ENCODE peak calls at places on chromosome 9, in five cellular contexts. One of them, this sample, is unnamed.

GRCh38 chr9:114203410-114204140 is 48.2 kb downstream of the COL27A1 start:
- DNase-seq in NB4: no peak
- DNase-seq in breast epithelium: no peak
- DNase-seq in A549: no peak
- DNase-seq in HCT116: no peak
- DNase-seq in this sample: no peak

GRCh38 chr9:116644099-116644688 is 42.9 kb upstream of the TRIM32 start:
- DNase-seq in NB4: no peak
- DNase-seq in breast epithelium: no peak
- DNase-seq in A549: no peak
- DNase-seq in HCT116: no peak
- DNase-seq in this sample: no peak

GRCh38 chr9:18317896-18318295 is 156.1 kb upstream of the ADAMTSL1 start:
- DNase-seq in NB4: no peak
- DNase-seq in breast epithelium: no peak
- DNase-seq in A549: no peak
- DNase-seq in HCT116: no peak
- DNase-seq in this sample: no peak

GRCh38 chr9:32581512-32582143 is 8.7 kb upstream of the NDUFB6 start:
- DNase-seq in NB4: peak; percentile 83
- DNase-seq in breast epithelium: no peak
- DNase-seq in A549: peak; percentile 36
- DNase-seq in HCT116: peak; percentile 71
- DNase-seq in this sample: no peak

GRCh38 chr9:120383999-120384924 is 195.7 kb downstream of the CDK5RAP2 start:
- DNase-seq in NB4: no peak
- DNase-seq in breast epithelium: no peak
- DNase-seq in A549: no peak
- DNase-seq in HCT116: no peak
- DNase-seq in this sample: peak; percentile 74

GRCh38 chr9:123102380-123103113 is 69.1 kb downstream of the GPR21 start:
- DNase-seq in NB4: no peak
- DNase-seq in breast epithelium: no peak
- DNase-seq in A549: no peak
- DNase-seq in HCT116: no peak
- DNase-seq in this sample: no peak

GRCh38 chr9:114396558-114397218 is 8.9 kb upstream of the AKNA start:
- DNase-seq in NB4: no peak
- DNase-seq in breast epithelium: peak; percentile 37
- DNase-seq in A549: no peak
- DNase-seq in HCT116: peak; percentile 7
- DNase-seq in this sample: no peak

GRCh38 chr9:128553695-128554094 is 1.3 kb downstream of the SPTAN1 start:
- DNase-seq in NB4: peak; percentile 38
- DNase-seq in breast epithelium: no peak
- DNase-seq in A549: no peak
- DNase-seq in HCT116: no peak
- DNase-seq in this sample: no peak

GRCh38 chr9:34653131-34653530 is 1.1 kb downstream of the IL11RA start:
- DNase-seq in NB4: no peak
- DNase-seq in breast epithelium: no peak
- DNase-seq in A549: no peak
- DNase-seq in HCT116: no peak
- DNase-seq in this sample: no peak

GRCh38 chr9:34650816-34651215 is 1.2 kb upstream of the IL11RA start:
- DNase-seq in NB4: no peak
- DNase-seq in breast epithelium: no peak
- DNase-seq in A549: no peak
- DNase-seq in HCT116: no peak
- DNase-seq in this sample: no peak

GRCh38 chr9:34651286-34651685 is 699 bp upstream of the IL11RA start:
- DNase-seq in NB4: no peak
- DNase-seq in breast epithelium: peak; percentile 53
- DNase-seq in A549: no peak
- DNase-seq in HCT116: no peak
- DNase-seq in this sample: no peak

GRCh38 chr9:34652608-34653007 is 623 bp downstream of the IL11RA start:
- DNase-seq in NB4: no peak
- DNase-seq in breast epithelium: no peak
- DNase-seq in A549: no peak
- DNase-seq in HCT116: no peak
- DNase-seq in this sample: no peak

GRCh38 chr9:34651876-34652602 is at the start of gene IL11RA:
- DNase-seq in NB4: no peak
- DNase-seq in breast epithelium: peak; percentile 83
- DNase-seq in A549: peak; percentile 89
- DNase-seq in HCT116: peak; percentile 80
- DNase-seq in this sample: peak; percentile 96
- TF ChIP-seq POLR2A in NB4: no peak
- TF ChIP-seq POLR2A in breast epithelium: no peak
- TF ChIP-seq POLR2A in A549: peak; percentile 55
- TF ChIP-seq POLR2A in HCT116: peak; percentile 45
- TF ChIP-seq POLR2A in this sample: no peak

GRCh38 chr9:70410368-70410767 is 4.1 kb downstream of the KLF9 start:
- DNase-seq in NB4: peak; percentile 27
- DNase-seq in breast epithelium: no peak
- DNase-seq in A549: no peak
- DNase-seq in HCT116: no peak
- DNase-seq in this sample: no peak

GRCh38 chr9:70412678-70413426 is 1.6 kb downstream of the KLF9 start:
- DNase-seq in NB4: peak; percentile 34
- DNase-seq in breast epithelium: peak; percentile 88
- DNase-seq in A549: peak; percentile 53
- DNase-seq in HCT116: no peak
- DNase-seq in this sample: peak; percentile 80

GRCh38 chr9:70411141-70411929 is 3.1 kb downstream of the KLF9 start:
- DNase-seq in NB4: peak; percentile 19
- DNase-seq in breast epithelium: peak; percentile 65
- DNase-seq in A549: no peak
- DNase-seq in HCT116: no peak
- DNase-seq in this sample: peak; percentile 95

GRCh38 chr9:70413427-70413797 is 1.0 kb downstream of the KLF9 start:
- DNase-seq in NB4: no peak
- DNase-seq in breast epithelium: no peak
- DNase-seq in A549: no peak
- DNase-seq in HCT116: no peak
- DNase-seq in this sample: no peak

GRCh38 chr9:70411930-70412677 is 2.4 kb downstream of the KLF9 start:
- DNase-seq in NB4: peak; percentile 82
- DNase-seq in breast epithelium: peak; percentile 65
- DNase-seq in A549: no peak
- DNase-seq in HCT116: peak; percentile 27
- DNase-seq in this sample: peak; percentile 78
- TF ChIP-seq POLR2A in NB4: no peak
- TF ChIP-seq POLR2A in breast epithelium: no peak
- TF ChIP-seq POLR2A in A549: no peak
- TF ChIP-seq POLR2A in HCT116: no peak
- TF ChIP-seq POLR2A in this sample: no peak

GRCh38 chr9:129888809-129889460 is 53.7 kb downstream of the USP20 start:
- DNase-seq in NB4: no peak
- DNase-seq in breast epithelium: no peak
- DNase-seq in A549: no peak
- DNase-seq in HCT116: no peak
- DNase-seq in this sample: no peak
- TF ChIP-seq POLR2A in NB4: no peak
- TF ChIP-seq POLR2A in breast epithelium: no peak
- TF ChIP-seq POLR2A in A549: no peak
- TF ChIP-seq POLR2A in HCT116: no peak
- TF ChIP-seq POLR2A in this sample: no peak

GRCh38 chr9:38027714-38028113 is 41.3 kb downstream of the SHB start:
- DNase-seq in NB4: no peak
- DNase-seq in breast epithelium: no peak
- DNase-seq in A549: no peak
- DNase-seq in HCT116: no peak
- DNase-seq in this sample: no peak

GRCh38 chr9:38025166-38025565 is 43.9 kb downstream of the SHB start:
- DNase-seq in NB4: no peak
- DNase-seq in breast epithelium: no peak
- DNase-seq in A549: no peak
- DNase-seq in HCT116: no peak
- DNase-seq in this sample: no peak

GRCh38 chr9:38024036-38024681 is 44.9 kb downstream of the SHB start:
- DNase-seq in NB4: peak; percentile 86
- DNase-seq in breast epithelium: peak; percentile 92
- DNase-seq in A549: no peak
- DNase-seq in HCT116: no peak
- DNase-seq in this sample: no peak

GRCh38 chr9:38026021-38026809 is 42.8 kb downstream of the SHB start:
- DNase-seq in NB4: peak; percentile 72
- DNase-seq in breast epithelium: no peak
- DNase-seq in A549: peak; percentile 62
- DNase-seq in HCT116: no peak
- DNase-seq in this sample: no peak

DNA sequence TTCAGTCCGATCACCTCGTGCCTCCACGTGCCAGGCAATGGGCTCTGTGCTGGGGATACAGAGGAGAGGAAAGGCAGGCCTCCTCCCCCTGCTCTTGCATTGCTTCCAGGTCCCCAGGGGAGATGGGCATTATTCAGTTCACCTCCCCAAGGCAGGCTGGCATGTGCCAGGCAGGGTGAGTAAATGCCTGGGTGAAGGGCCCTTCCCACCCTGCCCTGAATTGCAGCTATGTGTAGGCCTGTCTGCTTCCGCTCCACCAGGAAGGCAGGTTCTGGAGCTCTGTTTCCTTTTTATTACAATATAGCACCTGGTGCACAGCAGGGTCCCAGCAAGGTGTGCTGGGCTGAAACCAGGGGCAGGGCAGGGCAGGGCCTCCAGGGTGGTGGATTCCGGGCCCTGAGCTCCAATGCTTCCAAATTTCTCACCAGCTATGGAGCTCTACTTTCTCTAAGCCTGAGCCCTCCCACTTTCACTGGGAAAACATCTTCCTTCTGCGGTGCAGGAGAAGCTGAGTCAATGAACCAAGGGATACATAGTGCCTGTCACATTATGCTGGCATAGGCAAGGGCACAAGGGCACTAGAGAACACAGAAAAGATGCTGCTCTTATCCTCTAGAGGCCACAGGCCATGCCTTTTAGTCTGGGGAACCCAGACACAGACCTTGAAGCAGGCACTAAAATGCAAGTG is 42.0 kb downstream of the SHB start:
- DNase-seq in NB4: no peak
- DNase-seq in breast epithelium: no peak
- DNase-seq in A549: no peak
- DNase-seq in HCT116: no peak
- DNase-seq in this sample: no peak
- TF ChIP-seq POLR2A in NB4: no peak
- TF ChIP-seq POLR2A in breast epithelium: no peak
- TF ChIP-seq POLR2A in A549: no peak
- TF ChIP-seq POLR2A in HCT116: no peak
- TF ChIP-seq POLR2A in this sample: no peak

GRCh38 chr9:137494104-137494544 is 35.0 kb upstream of the NSMF start:
- DNase-seq in NB4: peak; percentile 61
- DNase-seq in breast epithelium: no peak
- DNase-seq in A549: no peak
- DNase-seq in HCT116: no peak
- DNase-seq in this sample: no peak
- TF ChIP-seq POLR2A in NB4: peak; percentile 24
- TF ChIP-seq POLR2A in breast epithelium: no peak
- TF ChIP-seq POLR2A in A549: no peak
- TF ChIP-seq POLR2A in HCT116: no peak
- TF ChIP-seq POLR2A in this sample: no peak

GRCh38 chr9:131669234-131670172 is 70.4 kb downstream of the RAPGEF1 start:
- DNase-seq in NB4: no peak
- DNase-seq in breast epithelium: no peak
- DNase-seq in A549: no peak
- DNase-seq in HCT116: no peak
- DNase-seq in this sample: no peak
- TF ChIP-seq POLR2A in NB4: no peak
- TF ChIP-seq POLR2A in breast epithelium: no peak
- TF ChIP-seq POLR2A in A549: no peak
- TF ChIP-seq POLR2A in HCT116: no peak
- TF ChIP-seq POLR2A in this sample: no peak

GRCh38 chr9:112332674-112332976 is 794 bp downstream of the PTBP3 start:
- DNase-seq in NB4: no peak
- DNase-seq in breast epithelium: no peak
- DNase-seq in A549: no peak
- DNase-seq in HCT116: no peak
- DNase-seq in this sample: no peak

GRCh38 chr9:112332977-112333638 is at the start of gene PTBP3:
- DNase-seq in NB4: peak; percentile 86
- DNase-seq in breast epithelium: peak; percentile 74
- DNase-seq in A549: peak; percentile 55
- DNase-seq in HCT116: no peak
- DNase-seq in this sample: peak; percentile 96

GRCh38 chr9:112332272-112332671 is 1.1 kb downstream of the PTBP3 start:
- DNase-seq in NB4: no peak
- DNase-seq in breast epithelium: no peak
- DNase-seq in A549: no peak
- DNase-seq in HCT116: no peak
- DNase-seq in this sample: no peak

GRCh38 chr9:112334319-112334828 is 955 bp upstream of the PTBP3 start:
- DNase-seq in NB4: peak; percentile 50
- DNase-seq in breast epithelium: no peak
- DNase-seq in A549: no peak
- DNase-seq in HCT116: no peak
- DNase-seq in this sample: no peak

DNA sequence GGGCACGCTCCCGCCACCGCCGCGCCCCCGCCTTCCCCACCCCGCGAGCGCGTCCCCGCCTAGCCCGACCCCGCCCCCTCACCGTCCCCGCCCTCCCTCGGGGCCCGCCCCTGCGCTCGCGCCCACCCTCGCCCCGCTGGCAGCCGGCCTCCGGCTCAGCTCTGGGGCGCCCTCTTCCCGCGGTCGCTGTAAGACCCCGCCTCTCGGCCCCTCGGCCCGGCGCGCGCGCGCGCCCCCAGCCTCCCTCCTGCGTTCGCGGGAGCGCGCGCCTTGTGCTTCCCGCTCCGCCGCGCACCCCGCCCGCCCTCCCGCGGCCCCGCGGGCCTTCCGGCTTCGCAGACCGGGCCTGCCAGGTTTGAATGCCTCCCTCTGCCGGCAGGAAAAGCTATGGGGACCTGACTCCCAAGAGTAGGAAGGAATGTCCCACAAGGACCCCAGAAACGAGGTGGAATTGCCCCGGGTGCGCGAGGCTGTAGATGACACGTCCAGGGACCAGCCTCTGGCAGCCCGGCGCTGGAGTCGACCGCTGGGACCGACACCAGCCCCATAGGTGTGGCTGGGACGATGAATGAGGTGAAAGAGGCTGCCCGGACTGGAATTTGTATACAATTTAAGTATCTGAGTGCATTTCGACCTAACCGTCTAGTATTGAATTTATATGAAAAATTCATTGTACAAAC is 360 bp upstream of the PTBP3 start:
- DNase-seq in NB4: peak; percentile 96
- DNase-seq in breast epithelium: peak; percentile 90
- DNase-seq in A549: peak; percentile 90
- DNase-seq in HCT116: peak; percentile 87
- DNase-seq in this sample: peak; percentile 91
- TF ChIP-seq POLR2A in NB4: no peak
- TF ChIP-seq POLR2A in breast epithelium: no peak
- TF ChIP-seq POLR2A in A549: peak; percentile 56
- TF ChIP-seq POLR2A in HCT116: no peak
- TF ChIP-seq POLR2A in this sample: no peak

GRCh38 chr9:68704804-68705635 is at the start of gene PIP5K1B:
- DNase-seq in NB4: peak; percentile 76
- DNase-seq in breast epithelium: peak; percentile 65
- DNase-seq in A549: peak; percentile 17
- DNase-seq in HCT116: no peak
- DNase-seq in this sample: peak; percentile 87
- TF ChIP-seq POLR2A in NB4: no peak
- TF ChIP-seq POLR2A in breast epithelium: no peak
- TF ChIP-seq POLR2A in A549: no peak
- TF ChIP-seq POLR2A in HCT116: no peak
- TF ChIP-seq POLR2A in this sample: no peak